ENCODE peak calls at places on chromosome 1, in four cellular contexts. M is left ventricle myocardium inferior, J is right atrium auricular region, I is heart left ventricle. S is an unnamed sample. For H3K9me3, the result is how much of the 10 kb centered on the place peaks cover.

GRCh38 chr1:246769306-246769705 is 45.1 kb downstream of the SCCPDH start:
- DNase-seq in J (peak), M (peak), I (no peak), S (peak)

GRCh38 chr1:226487921-226488320 is 60.6 kb upstream of the STUM start:
- DNase-seq in J (no peak), I (no peak), M (no peak), S (no peak)

GRCh38 chr1:64699327-64699726 is 45.5 kb upstream of the RAVER2 start:
- DNase-seq in I (no peak), M (no peak), J (no peak), S (no peak)

GRCh38 chr1:63277195-63278192 is 44.9 kb upstream of the FOXD3 start:
- DNase-seq in I (no peak), J (no peak), M (no peak), S (no peak)

GRCh38 chr1:155859881-155860841 is 794 bp downstream of the SYT11 start:
- DNase-seq in M (peak), J (peak), I (peak), S (peak)

GRCh38 chr1:234934611-234935033 is 194.0 kb downstream of the TOMM20 start:
- DNase-seq in J (no peak), I (no peak), M (no peak), S (no peak)

GRCh38 chr1:64082459-64082858 is 121.0 kb upstream of the UBE2U start:
- DNase-seq in M (no peak), J (no peak), I (no peak), S (no peak)

GRCh38 chr1:27934818-27935549 is at the start of gene SMPDL3B:
- DNase-seq in J (no peak), I (no peak), M (no peak), S (no peak)

GRCh38 chr1:243473281-243474210 is 217.7 kb downstream of the SDCCAG8 start:
- DNase-seq in J (no peak), M (no peak), I (no peak), S (no peak)

GRCh38 chr1:1941211-1941841 is 22.2 kb upstream of the TMEM52 start:
- DNase-seq in M (no peak), I (peak), J (no peak), S (no peak)

GRCh38 chr1:183416850-183417690 is 1.1 kb downstream of the NMNAT2 start:
- DNase-seq in J (no peak), I (peak), M (peak), S (peak)

GRCh38 chr1:156703741-156704140 is 1.6 kb downstream of the CRABP2 start:
- DNase-seq in M (no peak), I (peak), J (no peak), S (no peak)

GRCh38 chr1:5904551-5904950 is 87.7 kb downstream of the NPHP4 start:
- DNase-seq in I (peak), M (no peak), J (no peak), S (no peak)

DNA sequence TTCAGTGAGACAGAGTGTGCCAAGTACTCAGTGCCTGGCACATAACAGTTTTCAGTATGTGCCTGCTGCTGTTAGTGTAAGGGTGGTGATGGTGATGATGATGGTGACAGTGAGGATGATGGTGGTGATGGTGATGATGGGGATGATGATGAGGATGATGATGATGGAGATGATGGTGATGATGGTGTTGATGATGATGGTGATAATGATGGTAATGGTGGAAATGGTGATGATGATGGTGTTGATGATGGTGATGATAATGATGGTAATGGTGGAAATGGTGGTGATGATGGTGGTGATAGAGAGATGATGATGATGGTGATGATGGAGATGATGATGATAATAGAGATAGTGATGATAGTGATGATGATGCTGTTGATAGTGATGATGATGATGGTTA is 62.0 kb downstream of the AJAP1 start:
- DNase-seq in I (no peak), M (no peak), J (no peak), S (no peak)
- TF ChIP-seq CTCF in I (no peak), M (no peak), J (no peak), S (no peak)

DNA sequence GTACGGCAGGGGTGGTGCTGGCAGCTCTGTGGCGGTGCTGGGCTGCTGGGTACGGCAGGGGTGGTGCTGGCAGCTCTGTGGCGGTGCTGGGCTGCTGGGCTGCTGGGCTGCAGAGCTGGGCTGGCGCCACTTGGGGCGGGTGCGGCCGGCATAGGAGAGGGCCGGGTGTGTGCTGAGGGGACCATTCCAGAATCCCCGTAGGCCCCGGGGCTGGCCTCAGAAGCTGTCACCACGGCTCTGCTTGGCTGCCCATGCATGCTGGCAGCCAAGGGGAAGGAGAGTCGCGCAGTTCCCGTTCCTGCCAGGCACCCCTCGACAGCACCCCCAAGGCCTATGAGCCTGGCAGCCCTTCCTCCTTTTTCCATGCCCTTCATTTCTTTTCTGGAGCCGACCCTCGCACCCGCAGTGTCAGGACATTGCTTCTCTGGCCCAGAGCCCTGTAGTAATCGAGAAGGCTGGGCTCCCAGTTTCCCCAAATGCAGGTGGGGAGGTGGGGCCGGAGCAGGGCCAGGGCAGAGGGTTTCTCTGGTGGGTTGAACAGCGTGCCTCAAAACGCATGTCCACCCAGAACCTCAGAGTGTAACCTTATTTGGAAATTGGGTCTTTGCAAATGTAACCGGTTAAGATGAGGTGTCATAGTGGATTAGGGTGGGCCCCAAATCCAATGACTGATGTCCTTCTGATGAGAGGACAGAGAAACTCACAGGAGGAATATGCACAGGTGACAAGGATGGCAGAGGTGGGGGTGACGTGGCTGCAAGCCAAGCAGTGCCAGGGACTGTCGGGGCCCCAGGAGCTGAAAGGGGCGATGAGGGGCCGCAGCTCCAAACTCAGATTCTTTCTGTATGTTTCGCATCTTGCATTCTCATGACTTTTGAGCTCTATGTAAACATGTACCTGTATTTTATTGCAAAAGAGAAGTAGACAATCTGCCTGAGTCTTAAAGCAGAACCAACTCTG is 71.0 kb upstream of the ACTRT2 start:
- DNase-seq in M (peak), I (peak), J (no peak), S (no peak)
- H3K9me3 ChIP-seq in M (under half), I (under half), J (under half), S (under half)

GRCh38 chr1:162687870-162688269 is 55.6 kb downstream of the DDR2 start:
- DNase-seq in M (no peak), I (no peak), J (no peak), S (no peak)

GRCh38 chr1:162690672-162691434 is 58.6 kb downstream of the DDR2 start:
- DNase-seq in I (peak), M (peak), J (peak), S (peak)

GRCh38 chr1:162689745-162690671 is 57.7 kb downstream of the DDR2 start:
- DNase-seq in M (no peak), I (no peak), J (no peak), S (no peak)

GRCh38 chr1:162688931-162689330 is 56.7 kb downstream of the DDR2 start:
- DNase-seq in J (no peak), M (no peak), I (no peak), S (no peak)

DNA sequence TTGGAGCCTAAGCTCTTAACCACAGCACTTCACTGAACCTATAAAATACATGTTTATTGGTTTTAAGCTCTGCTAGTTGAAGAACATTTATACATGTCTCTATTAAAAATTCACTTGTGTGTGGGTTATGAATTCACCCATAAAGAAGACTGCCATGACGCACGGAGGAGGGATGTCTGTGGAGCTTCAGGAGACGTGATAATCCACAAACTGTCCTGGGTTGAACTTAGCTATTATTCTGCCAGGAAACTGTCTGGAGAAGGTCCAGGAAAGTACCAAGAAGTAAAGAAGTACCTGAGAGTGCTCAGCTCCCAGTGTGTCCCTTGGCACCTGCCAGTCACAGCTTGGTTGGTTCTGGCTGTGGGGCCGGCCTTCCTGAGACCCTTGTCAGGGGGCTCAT is 56.3 kb downstream of the DDR2 start:
- DNase-seq in J (no peak), I (no peak), M (no peak), S (no peak)
- H3K27ac ChIP-seq in J (peak), I (peak), M (peak), S (no peak)

DNA sequence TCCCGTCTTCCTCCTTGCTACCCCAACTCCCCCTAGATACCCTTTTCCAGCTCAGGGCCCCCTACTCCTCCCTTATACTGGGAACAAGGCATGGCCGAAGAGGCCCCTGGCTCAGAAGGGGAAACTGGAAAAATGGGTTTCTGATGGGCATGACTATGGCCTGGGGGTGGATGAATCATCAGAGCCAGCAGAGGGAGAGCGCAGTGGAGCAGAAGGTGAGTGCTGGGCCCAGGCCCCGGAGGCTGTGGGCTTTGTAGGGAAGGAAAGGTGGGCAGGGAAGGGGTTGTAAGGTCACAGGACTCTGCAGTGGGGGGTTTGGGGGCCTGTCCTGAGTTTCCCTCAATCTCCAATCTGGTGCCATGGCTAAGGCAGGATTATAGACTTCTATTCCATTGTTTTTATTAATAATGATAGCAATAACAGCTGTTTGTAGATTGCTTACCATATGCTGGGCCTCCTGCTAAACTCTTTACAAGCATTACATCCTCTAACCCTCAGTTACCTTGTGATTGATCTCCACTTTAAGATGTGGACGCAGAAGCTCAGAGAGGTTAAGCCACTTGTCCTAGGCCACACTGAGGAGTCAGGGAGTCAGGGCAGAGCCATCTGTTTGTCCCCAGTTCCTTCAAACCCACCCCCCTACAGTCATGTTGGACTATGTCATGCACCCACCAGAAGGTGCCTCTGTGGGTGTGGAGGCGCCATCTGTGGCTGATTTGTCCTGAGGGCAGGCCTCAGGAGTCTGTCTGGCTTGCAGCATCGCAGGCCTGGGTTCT is 36.2 kb upstream of the ZNF362 start:
- DNase-seq in I (no peak), M (no peak), J (no peak), S (no peak)
- TF ChIP-seq CTCF in I (no peak), M (peak), J (no peak), S (no peak)

DNA sequence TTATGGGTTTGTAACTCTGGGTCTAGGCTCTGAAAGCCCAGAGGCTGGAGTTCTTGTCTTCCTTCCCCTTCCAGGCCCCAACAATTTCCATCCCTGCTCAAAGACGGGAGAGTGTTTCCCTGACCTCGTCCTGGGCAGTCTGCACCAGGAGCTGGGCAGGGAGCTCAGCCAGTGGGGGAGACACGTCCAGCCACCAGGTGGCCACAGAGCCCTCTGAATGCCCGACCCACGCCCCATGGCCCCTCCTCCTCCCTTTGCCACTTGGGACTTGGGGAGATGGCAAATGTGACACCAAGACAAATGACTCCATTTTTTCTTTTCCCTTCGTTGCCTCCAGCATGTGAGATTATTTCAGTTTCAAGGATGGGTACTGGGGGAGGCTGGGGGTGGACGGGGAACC is 159.9 kb upstream of the AJAP1 start:
- DNase-seq in I (no peak), M (no peak), J (no peak), S (no peak)
- H3K9me3 ChIP-seq in I (under half), M (under half), J (under half), S (under half)

S was measured in tibial nerve.